ENCODE peak calls at places on chromosomes 3 and 15, in six cellular contexts. G, V, H, T, N and W are unnamed samples. For H3K9me3, the result is how much of the 10 kb centered on the place peaks cover.

GRCh38 chr3:159499031-159499793 is 489.4 kb upstream of the IL12A start:
- DNase-seq in T (no peak), G (no peak), V (peak), N (no peak), H (no peak), W (no peak)

GRCh38 chr3:75048650-75049049 is 434.2 kb upstream of the CNTN3 start:
- DNase-seq in H (no peak), V (peak), G (no peak), T (no peak), N (no peak), W (no peak)

GRCh38 chr15:79067434-79067833 is 23.1 kb downstream of the RASGRF1 start:
- DNase-seq in N (no peak), T (no peak), V (no peak), G (no peak), H (no peak), W (no peak)

GRCh38 chr3:50815844-50816243 is 141.1 kb downstream of the DOCK3 start:
- DNase-seq in H (no peak), N (no peak), V (no peak), T (no peak), G (no peak), W (no peak)

GRCh38 chr15:101641894-101642293 is 10.3 kb downstream of the TM2D3 start:
- DNase-seq in N (no peak), G (no peak), V (no peak), H (no peak), T (no peak), W (no peak)

GRCh38 chr15:80870893-80871292 is 91.7 kb downstream of the CEMIP start:
- DNase-seq in V (no peak), G (no peak), N (no peak), T (no peak), H (no peak), W (no peak)

GRCh38 chr15:20645956-20646355 is 104.4 kb upstream of the GOLGA6L6 start:
- DNase-seq in T (no peak), H (no peak), G (no peak), V (no peak), N (no peak), W (peak)

GRCh38 chr15:41161736-41162135 is 45.7 kb upstream of the INO80 start:
- DNase-seq in V (peak), G (no peak), T (no peak), N (no peak), H (no peak), W (no peak)

GRCh38 chr3:28250999-28251398 is 9.6 kb downstream of the CMC1 start:
- DNase-seq in N (no peak), G (no peak), V (peak), H (no peak), T (no peak), W (no peak)

GRCh38 chr15:99253381-99254090 is 2.3 kb downstream of the LRRC28 start:
- DNase-seq in T (no peak), V (peak), G (no peak), N (no peak), H (no peak), W (no peak)

GRCh38 chr3:11699083-11699427 is 55.3 kb upstream of the VGLL4 start:
- DNase-seq in N (no peak), G (no peak), H (no peak), T (no peak), V (peak), W (no peak)

GRCh38 chr3:108838411-108838810 is 15.8 kb downstream of the TRAT1 start:
- DNase-seq in N (no peak), V (no peak), G (no peak), T (no peak), H (no peak), W (no peak)

GRCh38 chr3:49593046-49593445 is 38.8 kb downstream of the BSN start:
- DNase-seq in N (no peak), T (no peak), G (no peak), V (peak), H (no peak), W (no peak)

GRCh38 chr3:54196330-54196975 is 74.1 kb downstream of the CACNA2D3 start:
- DNase-seq in H (no peak), G (no peak), N (no peak), T (no peak), V (no peak), W (no peak)

GRCh38 chr3:54198556-54198955 is 76.2 kb downstream of the CACNA2D3 start:
- DNase-seq in N (no peak), G (no peak), H (no peak), T (no peak), V (no peak), W (no peak)

GRCh38 chr3:54202029-54202428 is 79.7 kb downstream of the CACNA2D3 start:
- DNase-seq in H (no peak), T (no peak), G (no peak), N (no peak), V (no peak), W (no peak)

GRCh38 chr3:54193093-54193492 is 70.7 kb downstream of the CACNA2D3 start:
- DNase-seq in H (no peak), T (no peak), N (no peak), G (no peak), V (no peak), W (no peak)

GRCh38 chr3:54197509-54197908 is 75.2 kb downstream of the CACNA2D3 start:
- DNase-seq in G (no peak), H (no peak), T (no peak), V (no peak), N (no peak), W (no peak)
- H3K9me3 ChIP-seq in G (under half), H (under half), T (under half), V (under half), N (under half), W (under half)

GRCh38 chr3:81758275-81758674 is 3.2 kb downstream of the GBE1 start:
- DNase-seq in H (no peak), T (no peak), N (no peak), V (peak), G (no peak), W (no peak)

GRCh38 chr3:81764665-81765064 is 3.2 kb upstream of the GBE1 start:
- DNase-seq in V (no peak), G (no peak), T (no peak), N (no peak), H (no peak), W (no peak)

GRCh38 chr3:81761904-81762565 is 590 bp upstream of the GBE1 start:
- DNase-seq in G (no peak), T (no peak), N (no peak), V (no peak), H (no peak), W (no peak)

GRCh38 chr3:81760924-81761903 is at the start of gene GBE1:
- DNase-seq in H (peak), N (peak), V (peak), G (peak), T (peak), W (peak)

DNA sequence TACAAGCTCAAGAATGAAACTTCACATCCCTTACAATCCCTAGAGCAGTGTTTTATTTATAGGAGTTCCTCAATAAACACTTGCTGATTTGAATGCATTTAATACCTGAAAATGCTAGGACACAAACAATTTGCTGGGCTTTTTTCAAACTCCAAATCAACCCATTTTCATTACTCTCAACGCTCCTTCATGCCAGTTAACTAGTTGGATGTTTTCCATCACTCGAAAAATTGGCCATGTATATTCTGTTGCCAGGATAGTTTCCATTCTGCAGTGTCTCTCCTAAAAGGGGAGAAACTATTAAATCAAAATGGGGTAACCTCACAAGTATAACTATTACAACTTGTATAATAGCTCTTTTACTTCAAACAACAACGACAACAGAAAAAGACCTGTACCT is 1.2 kb downstream of the GBE1 start:
- DNase-seq in H (no peak), G (no peak), N (no peak), V (no peak), T (no peak), W (no peak)
- H3K27ac ChIP-seq in H (peak), G (peak), N (peak), V (peak), T (peak), W (peak)

GRCh38 chr3:20510396-20510795 is 324.4 kb upstream of the SGO1 start:
- DNase-seq in T (no peak), H (no peak), V (no peak), N (no peak), G (no peak), W (no peak)

GRCh38 chr3:20515834-20516233 is 329.8 kb upstream of the SGO1 start:
- DNase-seq in H (no peak), V (no peak), T (no peak), G (no peak), N (no peak), W (no peak)

DNA sequence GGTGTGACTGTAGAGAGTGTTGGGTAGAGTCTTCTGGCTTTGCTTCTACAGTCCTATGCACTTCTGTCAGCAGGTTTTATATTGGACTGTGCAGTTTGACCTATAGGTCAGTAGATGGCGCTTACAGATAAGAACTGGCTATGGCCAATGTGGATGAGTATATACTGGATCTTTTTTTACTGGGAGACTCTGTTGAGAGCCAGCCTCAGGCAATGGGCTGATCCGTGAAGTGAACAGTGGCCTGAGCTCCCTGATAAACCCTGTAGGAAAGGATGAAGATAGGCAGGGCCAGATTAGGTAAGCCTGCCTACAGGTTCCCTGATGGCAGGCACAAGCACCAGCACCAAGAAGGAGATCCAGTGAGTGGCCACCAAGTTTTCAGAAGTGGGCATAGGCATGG is 325.9 kb upstream of the SGO1 start:
- DNase-seq in V (peak), G (no peak), H (no peak), T (no peak), N (no peak), W (no peak)
- TF ChIP-seq CTCF in V (peak), G (peak), H (peak), T (peak), N (peak), W (peak)

GRCh38 chr3:13714251-13714916 is 165.5 kb downstream of the FBLN2 start:
- DNase-seq in N (no peak), G (no peak), H (no peak), V (no peak), T (no peak), W (no peak)
- H3K9me3 ChIP-seq in N (under half), G (under half), H (under half), V (under half), T (under half), W (under half)

DNA sequence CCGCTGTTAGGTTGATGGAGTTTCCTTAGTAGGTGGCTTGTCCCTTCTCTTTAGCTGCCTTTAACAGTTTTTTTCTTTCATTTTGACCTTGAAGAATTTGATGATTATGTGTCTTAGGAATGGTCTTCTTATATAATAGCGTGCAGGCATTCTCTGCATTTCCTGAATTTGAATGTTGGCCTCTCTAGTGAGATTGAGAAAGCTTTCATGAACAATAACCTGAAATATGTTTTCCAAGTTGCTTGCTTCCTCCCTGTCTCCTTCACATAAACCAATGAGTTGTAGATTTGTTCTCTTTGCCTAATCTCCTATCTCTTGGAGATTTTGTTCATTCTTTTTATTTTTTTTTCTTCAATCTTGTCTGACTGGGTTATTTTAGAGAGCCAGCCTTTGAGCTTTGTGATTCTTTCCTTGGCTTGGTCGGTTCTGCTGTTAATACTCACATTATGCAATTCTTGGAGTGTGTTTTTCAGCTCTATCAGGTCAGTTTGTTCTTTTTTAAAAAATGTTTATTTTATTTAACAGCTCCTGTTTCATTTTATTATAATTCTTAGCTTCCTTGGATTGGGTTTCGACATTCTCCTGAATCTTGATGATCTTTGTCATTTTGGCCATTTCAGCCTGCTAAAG is 627.9 kb downstream of the SI start:
- DNase-seq in T (no peak), H (no peak), V (no peak), N (no peak), G (no peak), W (no peak)
- H3K27ac ChIP-seq in T (peak), H (no peak), V (no peak), N (no peak), G (peak), W (no peak)

DNA sequence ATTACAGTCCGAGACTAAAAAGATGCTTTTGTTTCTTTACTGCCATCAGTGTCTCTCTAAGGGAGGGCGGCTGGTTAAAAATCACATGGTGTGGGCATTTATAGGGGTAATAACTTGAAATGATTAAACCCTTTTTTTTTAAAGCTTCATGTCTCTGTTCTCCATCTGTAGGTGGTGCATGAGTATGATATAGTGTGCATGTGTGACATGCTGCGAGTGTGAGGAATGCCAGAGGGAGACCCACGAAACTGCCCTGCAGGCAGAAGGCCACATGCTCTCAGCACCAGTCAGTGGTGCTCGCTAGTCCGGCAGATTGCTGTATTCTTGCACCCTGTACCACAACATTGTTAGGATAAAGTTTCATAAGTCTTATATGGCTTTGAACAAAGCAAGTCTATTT is 255.9 kb upstream of the CTDSPL start:
- DNase-seq in G (no peak), T (no peak), H (no peak), V (no peak), N (no peak), W (no peak)
- TF ChIP-seq CTCF in G (no peak), T (no peak), H (no peak), V (no peak), N (no peak), W (no peak)

DNA sequence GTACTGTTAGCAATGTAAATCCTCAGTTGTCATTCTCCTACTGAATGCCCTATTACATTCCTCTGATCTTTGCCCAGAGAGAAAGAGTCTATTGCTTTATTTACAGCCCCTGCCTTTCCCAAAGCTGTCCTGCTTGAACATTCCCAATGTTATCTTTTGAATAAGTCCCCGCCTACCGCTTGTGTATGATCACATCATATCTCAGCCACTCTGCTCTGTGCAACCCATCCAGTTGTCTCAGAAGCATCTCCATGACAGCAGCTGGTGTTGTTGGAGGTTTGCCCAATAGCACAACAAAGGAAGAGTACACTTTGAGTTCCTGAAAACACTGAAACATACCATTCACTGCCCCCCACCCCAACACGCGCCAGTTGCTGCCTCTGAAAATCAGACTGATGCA is 22.0 kb upstream of the FAM3D start:
- DNase-seq in G (no peak), T (no peak), N (no peak), V (no peak), H (no peak), W (no peak)
- H3K9me3 ChIP-seq in G (under half), T (under half), N (under half), V (under half), H (under half), W (under half)

GRCh38 chr3:123349201-123349535 is 99.7 kb downstream of the ADCY5 start:
- DNase-seq in T (no peak), N (no peak), H (no peak), G (no peak), V (no peak), W (no peak)

GRCh38 chr3:123348471-123349200 is 100.3 kb downstream of the ADCY5 start:
- DNase-seq in N (no peak), G (no peak), H (no peak), T (no peak), V (no peak), W (no peak)

GRCh38 chr3:123350971-123351370 is 97.9 kb downstream of the ADCY5 start:
- DNase-seq in H (no peak), G (no peak), N (no peak), T (no peak), V (no peak), W (no peak)

GRCh38 chr3:123351396-123351945 is 97.4 kb downstream of the ADCY5 start:
- DNase-seq in G (no peak), N (no peak), T (no peak), V (no peak), H (no peak), W (no peak)

DNA sequence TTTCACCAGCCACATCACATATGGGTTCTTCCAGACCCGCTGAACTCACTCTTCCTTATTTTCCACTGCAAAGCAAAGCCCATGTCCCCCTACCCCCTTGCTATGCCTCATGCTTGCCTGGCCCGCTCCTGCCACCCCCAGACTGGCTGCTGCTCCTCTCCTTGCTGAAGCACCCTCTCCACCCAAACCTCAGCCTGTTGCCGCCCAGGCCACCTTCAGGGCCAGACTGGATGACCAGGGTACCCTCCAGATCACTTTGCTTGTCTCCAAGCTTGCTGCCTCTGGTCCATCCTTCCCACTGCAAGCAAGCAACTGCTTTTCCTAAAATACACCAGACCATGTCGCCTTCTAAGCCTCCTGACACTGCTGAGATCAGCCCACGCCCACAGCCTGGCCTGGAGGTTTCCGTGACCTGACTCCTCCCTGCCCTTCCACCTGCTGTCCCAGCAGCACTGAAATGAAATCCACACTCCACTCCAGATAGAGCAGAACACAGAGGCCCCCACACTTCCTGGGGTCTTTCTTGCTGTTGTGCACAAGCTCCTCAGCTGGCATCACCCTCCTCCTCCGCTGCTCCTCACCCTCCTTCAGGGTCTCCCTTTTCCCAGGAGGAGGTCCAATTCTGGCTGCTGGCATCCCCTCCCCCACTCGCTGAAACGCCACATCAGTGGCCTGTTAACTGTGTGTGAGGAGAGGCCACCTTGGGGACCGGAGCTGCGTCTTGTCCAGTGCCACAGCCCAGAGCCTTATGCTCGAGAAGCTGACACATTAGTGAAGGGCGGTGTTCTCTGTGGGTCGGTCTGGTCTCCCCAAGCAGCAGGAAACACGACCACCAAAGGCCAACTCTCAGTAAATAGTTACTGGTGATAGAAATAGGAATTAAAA is 99.1 kb downstream of the ADCY5 start:
- DNase-seq in H (no peak), V (no peak), T (no peak), N (no peak), G (no peak), W (no peak)
- H3K27ac ChIP-seq in H (no peak), V (no peak), T (peak), N (no peak), G (no peak), W (no peak)

DNA sequence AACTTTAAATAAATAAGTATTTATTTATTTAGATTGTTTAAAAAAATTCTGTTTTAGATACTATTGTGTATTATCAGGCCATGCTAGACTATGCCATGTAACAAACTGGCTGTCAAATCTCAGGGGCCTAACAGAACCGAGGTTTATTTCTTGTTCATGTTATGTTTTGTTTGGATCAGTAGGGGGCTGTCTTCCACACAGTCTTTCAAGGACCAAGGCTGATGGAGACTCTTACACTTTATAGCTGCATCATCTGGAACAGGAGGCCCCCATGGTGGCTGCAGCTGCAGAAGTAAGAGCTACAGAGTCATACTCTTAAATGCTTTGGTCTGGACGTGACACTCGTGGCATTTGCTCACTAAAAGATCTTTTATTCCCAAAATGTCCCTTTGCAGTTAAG is 33.0 kb upstream of the ARL14 start:
- DNase-seq in N (no peak), T (no peak), G (no peak), V (peak), H (no peak), W (no peak)
- TF ChIP-seq CTCF in N (no peak), T (no peak), G (no peak), V (peak), H (no peak), W (no peak)